ENCODE peak calls at places on chromosomes 1 and 21, in five cellular contexts. One of them, this sample, is unnamed.
A peak's percentile ranks its signal among the peaks of the same experiment; 100 is the strongest.

GRCh38 chr21:46149205-46149901 is 6.0 kb downstream of the FTCD start:
- DNase-seq in epithelial cell of proximal tubule: no peak
- DNase-seq in cardiac fibroblast: no peak
- DNase-seq in IMR-90: no peak
- DNase-seq in heart right ventricle: no peak
- DNase-seq in this sample: no peak

GRCh38 chr1:54151013-54151412 is 1.8 kb downstream of the CDCP2 start:
- DNase-seq in epithelial cell of proximal tubule: no peak
- DNase-seq in cardiac fibroblast: no peak
- DNase-seq in IMR-90: no peak
- DNase-seq in heart right ventricle: no peak
- DNase-seq in this sample: no peak

GRCh38 chr1:238409191-238409846 is 518.6 kb upstream of the ZP4 start:
- DNase-seq in epithelial cell of proximal tubule: peak; percentile 98
- DNase-seq in cardiac fibroblast: peak; percentile 12
- DNase-seq in IMR-90: peak; percentile 93
- DNase-seq in heart right ventricle: peak; percentile 7
- DNase-seq in this sample: peak; percentile 27

GRCh38 chr21:46567348-46567747 is 37.5 kb downstream of the S100B start:
- DNase-seq in epithelial cell of proximal tubule: no peak
- DNase-seq in cardiac fibroblast: no peak
- DNase-seq in IMR-90: no peak
- DNase-seq in heart right ventricle: no peak
- DNase-seq in this sample: no peak

GRCh38 chr1:180428782-180429695 is 73.3 kb downstream of the ACBD6 start:
- DNase-seq in epithelial cell of proximal tubule: no peak
- DNase-seq in cardiac fibroblast: no peak
- DNase-seq in IMR-90: no peak
- DNase-seq in heart right ventricle: no peak
- DNase-seq in this sample: no peak

GRCh38 chr1:19448491-19449439 is 36.6 kb downstream of the CAPZB start:
- DNase-seq in epithelial cell of proximal tubule: peak; percentile 85
- DNase-seq in cardiac fibroblast: peak; percentile 90
- DNase-seq in IMR-90: peak; percentile 93
- DNase-seq in heart right ventricle: peak; percentile 73
- DNase-seq in this sample: no peak

GRCh38 chr1:157782946-157783345 is 6.0 kb upstream of the FCRL2 start:
- DNase-seq in epithelial cell of proximal tubule: no peak
- DNase-seq in cardiac fibroblast: no peak
- DNase-seq in IMR-90: no peak
- DNase-seq in heart right ventricle: no peak
- DNase-seq in this sample: no peak

GRCh38 chr1:204445860-204446412 is 34.3 kb upstream of the PPP1R15B start:
- DNase-seq in epithelial cell of proximal tubule: no peak
- DNase-seq in cardiac fibroblast: peak; percentile 39
- DNase-seq in IMR-90: peak; percentile 27
- DNase-seq in heart right ventricle: no peak
- DNase-seq in this sample: no peak

GRCh38 chr1:212388985-212389716 is 25.5 kb downstream of the PACC1 start:
- DNase-seq in epithelial cell of proximal tubule: no peak
- DNase-seq in cardiac fibroblast: no peak
- DNase-seq in IMR-90: no peak
- DNase-seq in heart right ventricle: no peak
- DNase-seq in this sample: no peak

GRCh38 chr1:212381509-212381908 is 33.2 kb downstream of the PACC1 start:
- DNase-seq in epithelial cell of proximal tubule: no peak
- DNase-seq in cardiac fibroblast: no peak
- DNase-seq in IMR-90: no peak
- DNase-seq in heart right ventricle: no peak
- DNase-seq in this sample: no peak

DNA sequence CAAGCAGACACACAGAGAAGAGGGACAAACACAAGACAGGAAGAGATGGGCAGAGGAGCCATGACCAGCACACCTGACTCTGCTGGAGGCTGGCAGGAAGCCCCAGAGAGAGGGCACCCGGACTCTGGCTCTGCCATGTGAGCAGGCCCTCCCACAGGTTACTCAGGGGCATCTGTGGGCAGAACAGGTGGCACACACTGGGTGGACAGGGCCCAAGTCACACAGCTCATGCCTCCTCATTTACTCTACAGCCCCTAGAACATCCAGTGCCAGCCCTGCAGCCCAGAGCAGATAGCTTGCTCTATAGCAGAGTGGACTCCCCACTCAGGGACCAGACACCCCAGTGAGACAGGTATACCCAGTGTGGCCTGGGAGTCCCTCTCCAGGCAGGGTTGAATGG is 28.7 kb downstream of the PACC1 start:
- DNase-seq in epithelial cell of proximal tubule: no peak
- DNase-seq in cardiac fibroblast: no peak
- DNase-seq in IMR-90: no peak
- DNase-seq in heart right ventricle: no peak
- DNase-seq in this sample: no peak
- H3K4me3 ChIP-seq in epithelial cell of proximal tubule: no peak overlapping the region
- H3K4me3 ChIP-seq in cardiac fibroblast: no peak overlapping the region
- H3K4me3 ChIP-seq in IMR-90: no peak overlapping the region
- H3K4me3 ChIP-seq in heart right ventricle: no peak overlapping the region
- H3K4me3 ChIP-seq in this sample: no peak overlapping the region

GRCh38 chr21:42094811-42095210 is 23.7 kb downstream of the UMODL1 start:
- DNase-seq in epithelial cell of proximal tubule: no peak
- DNase-seq in cardiac fibroblast: no peak
- DNase-seq in IMR-90: no peak
- DNase-seq in heart right ventricle: no peak
- DNase-seq in this sample: no peak
- TF ChIP-seq CTCF in epithelial cell of proximal tubule: peak; percentile 22
- TF ChIP-seq CTCF in cardiac fibroblast: peak; percentile 2
- TF ChIP-seq CTCF in IMR-90: no peak
- TF ChIP-seq CTCF in heart right ventricle: no peak
- TF ChIP-seq CTCF in this sample: no peak

DNA sequence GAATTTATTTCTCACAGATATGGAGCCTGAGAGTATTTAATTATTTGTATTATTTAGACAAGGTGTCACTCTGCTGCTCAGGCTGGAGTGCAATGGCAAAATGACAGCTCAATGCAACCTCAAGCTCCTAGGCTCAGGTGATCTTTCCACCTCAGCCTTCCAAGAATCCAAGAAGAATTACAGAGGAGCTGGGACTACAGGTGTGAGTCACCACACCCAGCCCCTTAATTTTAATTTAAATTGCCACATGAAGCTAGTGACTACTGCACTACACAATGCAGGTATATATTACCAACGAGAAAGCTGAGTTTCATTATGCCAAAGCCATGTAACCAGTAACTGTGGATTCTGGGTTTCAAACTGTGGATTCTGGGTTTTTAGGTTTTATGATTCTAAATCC is 2.1 kb downstream of the KHDC4 start:
- DNase-seq in epithelial cell of proximal tubule: no peak
- DNase-seq in cardiac fibroblast: no peak
- DNase-seq in IMR-90: no peak
- DNase-seq in heart right ventricle: no peak
- DNase-seq in this sample: no peak
- H3K4me3 ChIP-seq in epithelial cell of proximal tubule: peak overlapping the region; percentile 85
- H3K4me3 ChIP-seq in cardiac fibroblast: no peak overlapping the region
- H3K4me3 ChIP-seq in IMR-90: no peak overlapping the region
- H3K4me3 ChIP-seq in heart right ventricle: no peak overlapping the region
- H3K4me3 ChIP-seq in this sample: peak overlapping the region; percentile 13

DNA sequence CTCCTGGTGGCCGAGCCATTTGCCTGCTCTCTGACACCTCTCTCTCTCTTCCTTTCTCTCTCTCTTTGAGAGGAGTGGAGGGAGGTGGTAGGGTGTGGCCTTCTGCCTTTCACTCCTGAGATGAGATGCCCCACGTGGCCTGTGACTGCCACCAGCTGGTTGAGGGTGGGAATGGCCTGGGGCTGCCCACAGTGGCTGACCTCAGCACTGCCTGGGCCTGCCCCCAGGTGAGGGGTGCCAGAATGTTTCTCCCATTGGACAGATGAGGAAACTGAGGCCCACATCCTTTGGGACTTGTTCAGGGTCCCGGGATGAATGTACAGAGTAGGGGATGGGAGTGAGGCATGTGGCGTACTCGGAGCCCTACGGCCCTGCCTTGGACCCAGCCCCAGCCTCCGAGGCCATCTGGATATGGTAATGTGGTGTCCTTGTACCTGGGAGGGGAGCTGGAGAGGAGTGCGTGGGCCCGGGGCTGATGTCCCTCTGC is 12.7 kb upstream of the C1orf167 start:
- DNase-seq in epithelial cell of proximal tubule: no peak
- DNase-seq in cardiac fibroblast: peak; percentile 43
- DNase-seq in IMR-90: no peak
- DNase-seq in heart right ventricle: peak; percentile 28
- DNase-seq in this sample: no peak
- TF ChIP-seq CTCF in epithelial cell of proximal tubule: peak; percentile 70
- TF ChIP-seq CTCF in cardiac fibroblast: peak; percentile 45
- TF ChIP-seq CTCF in IMR-90: peak; percentile 20
- TF ChIP-seq CTCF in heart right ventricle: peak; percentile 46
- TF ChIP-seq CTCF in this sample: peak; percentile 61

GRCh38 chr21:17794631-17795030 is 24.5 kb downstream of the C21orf91 start:
- DNase-seq in epithelial cell of proximal tubule: no peak
- DNase-seq in cardiac fibroblast: no peak
- DNase-seq in IMR-90: no peak
- DNase-seq in heart right ventricle: no peak
- DNase-seq in this sample: no peak
- H3K4me3 ChIP-seq in epithelial cell of proximal tubule: no peak overlapping the region
- H3K4me3 ChIP-seq in cardiac fibroblast: no peak overlapping the region
- H3K4me3 ChIP-seq in IMR-90: no peak overlapping the region
- H3K4me3 ChIP-seq in heart right ventricle: no peak overlapping the region
- H3K4me3 ChIP-seq in this sample: no peak overlapping the region

GRCh38 chr1:30878016-30878415 is 30.5 kb downstream of the SDC3 start:
- DNase-seq in epithelial cell of proximal tubule: no peak
- DNase-seq in cardiac fibroblast: no peak
- DNase-seq in IMR-90: no peak
- DNase-seq in heart right ventricle: no peak
- DNase-seq in this sample: no peak

GRCh38 chr1:30875916-30876315 is 32.6 kb downstream of the SDC3 start:
- DNase-seq in epithelial cell of proximal tubule: no peak
- DNase-seq in cardiac fibroblast: no peak
- DNase-seq in IMR-90: no peak
- DNase-seq in heart right ventricle: no peak
- DNase-seq in this sample: no peak

GRCh38 chr1:30877205-30877912 is 31.2 kb downstream of the SDC3 start:
- DNase-seq in epithelial cell of proximal tubule: no peak
- DNase-seq in cardiac fibroblast: peak; percentile 93
- DNase-seq in IMR-90: peak; percentile 87
- DNase-seq in heart right ventricle: peak; percentile 78
- DNase-seq in this sample: no peak

GRCh38 chr1:30875197-30875596 is 33.4 kb downstream of the SDC3 start:
- DNase-seq in epithelial cell of proximal tubule: no peak
- DNase-seq in cardiac fibroblast: no peak
- DNase-seq in IMR-90: no peak
- DNase-seq in heart right ventricle: no peak
- DNase-seq in this sample: no peak

DNA sequence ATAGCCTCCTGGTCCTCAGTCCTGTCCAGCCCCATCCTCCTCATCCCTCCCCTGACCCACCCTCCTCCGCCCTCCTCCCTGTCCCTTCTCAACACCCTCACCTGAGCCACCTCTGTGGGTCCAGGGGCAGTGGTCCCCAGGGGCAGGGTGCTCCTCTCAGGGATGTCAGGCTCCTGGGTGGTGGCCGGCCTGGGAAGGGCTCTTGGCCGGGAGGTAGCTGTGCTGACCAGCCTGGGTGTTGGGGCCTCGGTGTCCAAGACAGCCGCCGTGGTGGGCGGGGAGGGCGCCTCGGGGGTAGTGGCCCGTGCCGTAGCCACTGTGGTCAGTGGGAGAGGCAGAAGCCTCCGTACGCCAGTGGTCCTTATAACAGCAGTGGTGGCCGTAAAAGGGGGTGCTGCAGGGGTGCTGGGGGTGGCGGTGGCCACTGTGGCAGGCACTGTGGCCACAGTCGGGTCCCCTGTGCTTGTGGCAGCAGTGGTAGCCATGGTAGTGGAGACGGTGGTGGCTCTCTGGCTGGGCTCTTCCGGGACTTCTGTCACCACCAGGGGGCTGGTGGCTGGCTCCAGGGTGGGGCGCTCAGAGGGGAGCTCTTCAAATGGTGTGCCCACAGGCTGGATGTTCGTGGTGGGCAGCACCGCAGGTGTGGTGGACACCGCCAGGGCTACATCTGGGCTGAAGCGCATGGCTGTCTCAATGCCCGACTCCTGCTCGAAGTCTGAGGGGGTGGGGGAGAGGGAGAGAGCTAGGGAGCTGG is 31.9 kb downstream of the SDC3 start:
- DNase-seq in epithelial cell of proximal tubule: no peak
- DNase-seq in cardiac fibroblast: no peak
- DNase-seq in IMR-90: no peak
- DNase-seq in heart right ventricle: no peak
- DNase-seq in this sample: no peak
- TF ChIP-seq CTCF in epithelial cell of proximal tubule: no peak
- TF ChIP-seq CTCF in cardiac fibroblast: peak; percentile 1
- TF ChIP-seq CTCF in IMR-90: no peak
- TF ChIP-seq CTCF in heart right ventricle: no peak
- TF ChIP-seq CTCF in this sample: peak; percentile 9

GRCh38 chr1:228109962-228110488 is 926 bp upstream of the MRPL55 start:
- DNase-seq in epithelial cell of proximal tubule: no peak
- DNase-seq in cardiac fibroblast: peak; percentile 41
- DNase-seq in IMR-90: peak; percentile 49
- DNase-seq in heart right ventricle: no peak
- DNase-seq in this sample: no peak

GRCh38 chr1:228108742-228109072 is 392 bp downstream of the MRPL55 start:
- DNase-seq in epithelial cell of proximal tubule: no peak
- DNase-seq in cardiac fibroblast: no peak
- DNase-seq in IMR-90: no peak
- DNase-seq in heart right ventricle: no peak
- DNase-seq in this sample: no peak

GRCh38 chr1:228109073-228109961 is at the start of gene MRPL55:
- DNase-seq in epithelial cell of proximal tubule: no peak
- DNase-seq in cardiac fibroblast: peak; percentile 96
- DNase-seq in IMR-90: peak; percentile 95
- DNase-seq in heart right ventricle: peak; percentile 96
- DNase-seq in this sample: peak; percentile 82

GRCh38 chr1:228112167-228112566 is 3.1 kb upstream of the MRPL55 start:
- DNase-seq in epithelial cell of proximal tubule: no peak
- DNase-seq in cardiac fibroblast: no peak
- DNase-seq in IMR-90: no peak
- DNase-seq in heart right ventricle: no peak
- DNase-seq in this sample: no peak

DNA sequence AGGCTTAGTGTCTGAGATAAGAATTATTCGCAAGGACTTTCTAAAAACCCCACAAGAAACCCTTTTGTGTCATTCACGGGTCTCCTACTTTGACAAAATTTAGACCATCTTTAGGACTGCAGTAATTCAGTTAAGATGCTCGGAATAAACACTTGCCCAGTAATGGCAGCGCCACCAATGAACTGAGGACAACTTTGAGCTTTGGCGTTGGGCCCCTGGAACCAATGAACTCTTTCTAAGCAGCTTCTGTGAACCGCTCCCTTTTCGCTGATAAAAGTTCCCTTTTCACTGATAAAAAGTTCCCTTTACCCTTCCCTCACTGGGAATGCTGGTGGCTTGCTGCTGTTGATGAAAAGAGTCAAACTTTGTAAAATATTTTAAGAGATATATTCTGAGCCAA is 1.4 kb upstream of the MRPL55 start:
- DNase-seq in epithelial cell of proximal tubule: no peak
- DNase-seq in cardiac fibroblast: no peak
- DNase-seq in IMR-90: no peak
- DNase-seq in heart right ventricle: no peak
- DNase-seq in this sample: no peak
- H3K4me3 ChIP-seq in epithelial cell of proximal tubule: peak overlapping the region; percentile 100
- H3K4me3 ChIP-seq in cardiac fibroblast: no peak overlapping the region
- H3K4me3 ChIP-seq in IMR-90: no peak overlapping the region
- H3K4me3 ChIP-seq in heart right ventricle: no peak overlapping the region
- H3K4me3 ChIP-seq in this sample: peak overlapping the region; percentile 96

GRCh38 chr1:46411010-46411405 is 16.9 kb downstream of the FAAH start:
- DNase-seq in epithelial cell of proximal tubule: no peak
- DNase-seq in cardiac fibroblast: no peak
- DNase-seq in IMR-90: no peak
- DNase-seq in heart right ventricle: no peak
- DNase-seq in this sample: no peak
- TF ChIP-seq CTCF in epithelial cell of proximal tubule: no peak
- TF ChIP-seq CTCF in cardiac fibroblast: no peak
- TF ChIP-seq CTCF in IMR-90: no peak
- TF ChIP-seq CTCF in heart right ventricle: no peak
- TF ChIP-seq CTCF in this sample: no peak

GRCh38 chr1:45864124-45864721 is 60.8 kb downstream of the MAST2 start:
- DNase-seq in epithelial cell of proximal tubule: no peak
- DNase-seq in cardiac fibroblast: peak; percentile 19
- DNase-seq in IMR-90: no peak
- DNase-seq in heart right ventricle: no peak
- DNase-seq in this sample: no peak
- H3K4me3 ChIP-seq in epithelial cell of proximal tubule: peak overlapping the region; percentile 5
- H3K4me3 ChIP-seq in cardiac fibroblast: peak overlapping the region; percentile 9
- H3K4me3 ChIP-seq in IMR-90: peak overlapping the region; percentile 73
- H3K4me3 ChIP-seq in heart right ventricle: no peak overlapping the region
- H3K4me3 ChIP-seq in this sample: peak overlapping the region; percentile 35